ENCODE peak calls at places on chromosomes 3 and 15, in four cellular contexts. One of them, this sample, is unnamed.
A peak's percentile ranks its signal among the peaks of the same experiment; 100 is the strongest.

GRCh38 chr15:78767331-78767951 is 43.8 kb downstream of the ADAMTS7 start:
- DNase-seq in HepG2: no peak
- DNase-seq in IMR-90: no peak
- DNase-seq in SK-N-SH: no peak
- DNase-seq in this sample: no peak

GRCh38 chr3:3799173-3800075 is at the start of gene LRRN1:
- DNase-seq in HepG2: no peak
- DNase-seq in IMR-90: no peak
- DNase-seq in SK-N-SH: peak; percentile 95
- DNase-seq in this sample: no peak

GRCh38 chr3:151835751-151836550 is 22.0 kb downstream of the AADAC start:
- DNase-seq in IMR-90: peak; percentile 64
- DNase-seq in SK-N-SH: no peak
- DNase-seq in HepG2: no peak
- DNase-seq in this sample: no peak

GRCh38 chr3:6803652-6804051 is 57.3 kb upstream of the GRM7 start:
- DNase-seq in SK-N-SH: no peak
- DNase-seq in HepG2: no peak
- DNase-seq in IMR-90: no peak
- DNase-seq in this sample: no peak

GRCh38 chr3:58429657-58430056 is 4.0 kb downstream of the PDHB start:
- DNase-seq in IMR-90: peak; percentile 74
- DNase-seq in SK-N-SH: no peak
- DNase-seq in HepG2: no peak
- DNase-seq in this sample: no peak

GRCh38 chr3:142501004-142501926 is 53.4 kb upstream of the XRN1 start:
- DNase-seq in IMR-90: peak; percentile 89
- DNase-seq in SK-N-SH: no peak
- DNase-seq in HepG2: no peak
- DNase-seq in this sample: no peak

GRCh38 chr3:242986-243706 is 46.6 kb downstream of the CHL1 start:
- DNase-seq in IMR-90: peak; percentile 92
- DNase-seq in HepG2: no peak
- DNase-seq in SK-N-SH: no peak
- DNase-seq in this sample: no peak

GRCh38 chr15:57527382-57528091 is 64.2 kb upstream of the MYZAP start:
- DNase-seq in SK-N-SH: peak; percentile 51
- DNase-seq in HepG2: peak; percentile 76
- DNase-seq in IMR-90: peak; percentile 88
- DNase-seq in this sample: peak; percentile 72

GRCh38 chr15:48010321-48010720 is 110.5 kb upstream of the SLC24A5 start:
- DNase-seq in SK-N-SH: no peak
- DNase-seq in HepG2: no peak
- DNase-seq in IMR-90: no peak
- DNase-seq in this sample: no peak
- TF ChIP-seq MXI1 in SK-N-SH: no peak
- TF ChIP-seq MXI1 in HepG2: no peak
- TF ChIP-seq MXI1 in IMR-90: no peak
- TF ChIP-seq MXI1 in this sample: no peak

DNA sequence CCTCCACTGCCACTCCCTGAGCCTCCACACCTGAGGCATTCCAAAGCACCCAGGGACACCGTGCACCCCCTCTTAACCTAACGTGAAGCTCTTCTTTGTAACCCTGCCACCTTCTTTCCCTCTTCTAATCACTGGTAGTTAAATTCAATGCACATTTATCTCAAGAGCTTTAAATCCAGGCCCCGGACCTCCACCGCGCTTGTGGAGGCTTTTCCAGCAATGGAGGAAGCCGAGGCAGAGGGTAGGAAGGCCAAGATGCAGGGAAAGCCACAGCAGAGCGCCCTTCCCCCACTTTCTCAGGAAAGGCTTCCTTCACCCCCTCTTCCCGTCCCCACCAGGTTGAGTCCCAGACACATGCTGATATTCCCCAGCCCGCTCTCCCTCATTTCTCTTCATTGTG is 702 bp upstream of the ITGA11 start:
- DNase-seq in SK-N-SH: no peak
- DNase-seq in IMR-90: no peak
- DNase-seq in HepG2: no peak
- DNase-seq in this sample: no peak
- TF ChIP-seq MXI1 in SK-N-SH: no peak
- TF ChIP-seq MXI1 in IMR-90: no peak
- TF ChIP-seq MXI1 in HepG2: no peak
- TF ChIP-seq MXI1 in this sample: no peak

DNA sequence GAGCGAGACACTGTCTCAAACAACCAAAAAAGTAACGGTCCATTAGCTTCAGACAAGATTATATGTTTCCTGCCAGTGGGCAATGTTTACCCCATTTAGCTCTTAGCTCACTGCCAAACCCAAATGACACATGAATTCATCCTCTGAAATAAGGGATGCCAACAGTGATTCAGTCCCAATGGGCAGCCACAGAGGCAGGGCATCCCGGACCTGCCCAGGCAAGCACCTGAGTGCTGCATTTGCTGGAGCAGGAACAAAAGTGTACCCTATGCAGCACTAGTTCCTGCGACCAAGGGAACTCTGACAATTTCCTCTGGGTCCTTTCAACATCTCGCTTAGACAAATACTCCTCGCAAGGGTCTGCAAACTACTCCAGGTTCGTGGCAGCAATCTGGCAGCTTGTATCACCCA is 8.0 kb downstream of the IP6K2 start:
- DNase-seq in IMR-90: no peak
- DNase-seq in HepG2: no peak
- DNase-seq in SK-N-SH: no peak
- DNase-seq in this sample: no peak
- TF ChIP-seq MXI1 in IMR-90: no peak
- TF ChIP-seq MXI1 in HepG2: no peak
- TF ChIP-seq MXI1 in SK-N-SH: no peak
- TF ChIP-seq MXI1 in this sample: no peak

DNA sequence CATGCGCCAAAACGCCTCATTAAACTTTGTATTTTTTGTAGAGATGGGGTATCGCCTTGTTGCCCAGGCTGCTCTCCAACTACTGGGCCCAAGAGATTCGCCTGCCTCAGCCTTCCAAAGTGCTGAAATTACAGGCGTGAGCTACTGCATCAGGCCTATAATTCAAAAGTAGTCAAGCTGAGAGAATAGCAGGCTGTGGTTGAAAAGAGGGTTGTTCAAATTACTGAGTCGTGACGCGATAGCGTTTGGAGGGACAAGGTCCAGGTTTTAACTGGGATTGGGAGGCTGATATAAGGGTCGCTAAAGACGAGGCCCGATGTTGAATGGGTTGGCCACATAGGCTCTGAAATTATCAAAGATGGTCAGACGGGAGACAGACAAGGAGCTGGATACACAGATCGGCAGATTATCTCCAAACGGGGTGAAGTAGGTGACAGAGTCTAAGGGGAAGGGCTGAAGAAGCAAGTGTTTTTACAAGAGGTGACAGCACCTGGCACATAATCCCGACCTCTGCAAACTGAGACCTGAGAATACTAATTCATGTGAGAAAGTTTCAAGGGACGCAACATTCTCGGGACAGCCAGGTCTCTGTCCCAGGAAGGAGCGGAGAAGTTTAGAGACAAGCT is 772 bp upstream of the ARID3B start:
- DNase-seq in SK-N-SH: peak; percentile 31
- DNase-seq in HepG2: peak; percentile 38
- DNase-seq in IMR-90: peak; percentile 60
- DNase-seq in this sample: no peak
- TF ChIP-seq MXI1 in SK-N-SH: no peak
- TF ChIP-seq MXI1 in HepG2: no peak
- TF ChIP-seq MXI1 in IMR-90: no peak
- TF ChIP-seq MXI1 in this sample: no peak

GRCh38 chr3:178284180-178284579 is 252.1 kb upstream of the KCNMB2 start:
- DNase-seq in IMR-90: no peak
- DNase-seq in HepG2: no peak
- DNase-seq in SK-N-SH: no peak
- DNase-seq in this sample: no peak
- TF ChIP-seq MXI1 in IMR-90: no peak
- TF ChIP-seq MXI1 in HepG2: no peak
- TF ChIP-seq MXI1 in SK-N-SH: no peak
- TF ChIP-seq MXI1 in this sample: no peak

DNA sequence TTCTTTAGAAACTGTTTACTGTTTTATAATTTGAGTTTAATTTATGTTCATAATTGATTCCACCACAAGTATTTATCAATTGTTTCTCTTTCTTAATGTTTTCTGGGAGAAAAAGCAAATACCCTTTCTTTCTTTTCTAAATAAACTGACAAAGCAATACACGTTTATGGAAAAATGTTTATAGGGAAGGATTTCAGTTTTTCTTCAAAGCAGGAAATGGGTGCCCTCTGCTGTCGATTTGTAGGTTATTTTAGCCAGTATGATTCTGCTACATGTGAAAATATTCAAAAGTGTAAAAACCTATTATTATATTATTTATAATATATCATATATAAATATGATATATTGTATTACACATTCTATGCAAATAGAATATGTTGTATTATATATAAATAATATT is 921.0 kb upstream of the ROBO1 start:
- DNase-seq in IMR-90: no peak
- DNase-seq in HepG2: peak; percentile 19
- DNase-seq in SK-N-SH: peak; percentile 7
- DNase-seq in this sample: no peak
- TF ChIP-seq MXI1 in IMR-90: no peak
- TF ChIP-seq MXI1 in HepG2: no peak
- TF ChIP-seq MXI1 in SK-N-SH: no peak
- TF ChIP-seq MXI1 in this sample: no peak

GRCh38 chr15:89177116-89177515 is 44.3 kb downstream of the RLBP1 start:
- DNase-seq in IMR-90: no peak
- DNase-seq in SK-N-SH: no peak
- DNase-seq in HepG2: no peak
- DNase-seq in this sample: no peak
- TF ChIP-seq MXI1 in IMR-90: no peak
- TF ChIP-seq MXI1 in SK-N-SH: no peak
- TF ChIP-seq MXI1 in HepG2: no peak
- TF ChIP-seq MXI1 in this sample: no peak

DNA sequence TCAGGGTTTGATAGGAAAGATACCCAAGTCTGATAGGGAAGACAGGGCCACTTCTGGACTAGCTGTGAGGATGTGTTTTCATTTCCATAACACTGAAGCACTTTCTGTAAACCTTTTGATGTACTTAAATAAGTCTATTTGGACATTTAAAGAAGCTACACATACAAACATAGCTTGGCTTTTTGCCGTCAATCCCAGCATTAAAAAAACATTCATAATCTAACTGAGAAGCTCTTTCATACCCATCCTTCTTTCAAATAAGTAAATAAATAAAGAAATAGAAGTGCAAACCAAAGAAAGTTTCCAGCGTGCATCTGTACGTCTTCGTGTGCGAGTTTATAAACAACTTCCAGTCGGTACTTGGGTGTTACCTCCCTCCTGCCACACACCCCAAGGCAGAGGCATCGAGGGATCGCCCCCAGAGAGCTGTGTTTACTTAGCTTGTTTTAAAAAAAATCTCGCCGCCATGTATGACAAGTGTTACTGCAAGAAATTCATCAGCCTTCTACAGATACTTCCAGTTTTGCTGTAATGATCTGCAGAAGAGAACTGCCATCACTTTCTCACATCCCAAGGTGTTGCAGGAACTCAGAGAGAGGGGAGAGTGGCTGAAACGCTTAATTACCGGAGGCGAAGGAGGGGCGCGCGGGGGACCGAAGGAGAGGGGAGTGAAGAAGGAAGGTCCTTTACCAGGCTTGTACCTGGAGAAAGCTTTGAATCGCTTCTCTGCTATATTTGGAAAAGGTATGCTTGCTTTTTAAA is 9.0 kb upstream of the MEIS2 start:
- DNase-seq in HepG2: no peak
- DNase-seq in SK-N-SH: no peak
- DNase-seq in IMR-90: no peak
- DNase-seq in this sample: no peak
- TF ChIP-seq MXI1 in HepG2: no peak
- TF ChIP-seq MXI1 in SK-N-SH: no peak
- TF ChIP-seq MXI1 in IMR-90: no peak
- TF ChIP-seq MXI1 in this sample: no peak

GRCh38 chr15:38251726-38252480 is 733 bp upstream of the SPRED1 start:
- DNase-seq in HepG2: peak; percentile 91
- DNase-seq in IMR-90: peak; percentile 99
- DNase-seq in SK-N-SH: peak; percentile 88
- DNase-seq in this sample: peak; percentile 83

GRCh38 chr15:38254065-38254883 is 1.6 kb downstream of the SPRED1 start:
- DNase-seq in HepG2: peak; percentile 69
- DNase-seq in IMR-90: peak; percentile 68
- DNase-seq in SK-N-SH: peak; percentile 45
- DNase-seq in this sample: peak; percentile 91

GRCh38 chr15:38255690-38256089 is 3.1 kb downstream of the SPRED1 start:
- DNase-seq in SK-N-SH: no peak
- DNase-seq in IMR-90: no peak
- DNase-seq in HepG2: no peak
- DNase-seq in this sample: no peak

GRCh38 chr15:38252481-38253311 is at the start of gene SPRED1:
- DNase-seq in IMR-90: peak; percentile 48
- DNase-seq in HepG2: peak; percentile 14
- DNase-seq in SK-N-SH: peak; percentile 76
- DNase-seq in this sample: peak; percentile 21

DNA sequence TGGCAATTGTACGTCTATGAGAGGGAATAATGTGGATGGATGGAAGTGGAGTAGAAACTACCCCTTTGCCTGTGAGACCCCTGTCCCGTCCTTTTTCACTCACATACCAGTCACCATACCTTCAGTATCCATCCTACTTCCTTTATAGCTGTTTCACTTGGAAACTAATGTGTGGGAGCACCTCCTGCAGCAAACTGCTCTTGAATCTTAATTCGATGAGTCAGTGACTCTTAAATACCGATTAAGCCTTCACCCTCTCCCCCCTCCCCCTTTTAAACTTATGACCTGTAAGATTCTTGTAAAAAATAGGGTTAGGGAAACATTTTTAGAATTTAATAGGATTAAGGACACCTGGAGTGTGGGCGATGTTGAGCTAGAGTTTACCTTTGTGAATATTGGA is 812 bp downstream of the SPRED1 start:
- DNase-seq in HepG2: no peak
- DNase-seq in IMR-90: peak; percentile 75
- DNase-seq in SK-N-SH: no peak
- DNase-seq in this sample: peak; percentile 33
- TF ChIP-seq MXI1 in HepG2: no peak
- TF ChIP-seq MXI1 in IMR-90: no peak
- TF ChIP-seq MXI1 in SK-N-SH: no peak
- TF ChIP-seq MXI1 in this sample: no peak